ENCODE peak calls at places on chromosomes 3 and 15, in four cellular contexts. F is stomach, Q is T-cell, L is nephron progenitor cell. C is an unnamed sample.

GRCh38 chr15:89002281-89002761 is 85.9 kb upstream of the ABHD2 start:
- DNase-seq in L (no peak), F (no peak), Q (no peak), C (no peak)

GRCh38 chr15:91892417-91892816 is 38.9 kb downstream of the SLCO3A1 start:
- DNase-seq in F (no peak), L (no peak), Q (no peak), C (no peak)

GRCh38 chr3:193407688-193408087 is 29.1 kb upstream of the ATP13A5 start:
- DNase-seq in Q (no peak), F (no peak), L (no peak), C (no peak)

GRCh38 chr15:40282870-40283614 is at the start of gene ANKRD63:
- DNase-seq in F (no peak), L (peak; percentile 60), Q (peak; percentile 44), C (no peak)

GRCh38 chr3:83941990-83942710 is 1016.6 kb upstream of the CADM2 start:
- DNase-seq in F (no peak), L (no peak), Q (no peak), C (no peak)

GRCh38 chr3:73623996-73624362 is 762 bp downstream of the PDZRN3 start:
- DNase-seq in F (peak; percentile 40), L (peak; percentile 72), Q (no peak), C (peak; percentile 45)

GRCh38 chr3:128262457-128262856 is 109.2 kb downstream of the EEFSEC start:
- DNase-seq in Q (no peak), L (no peak), F (no peak), C (no peak)

GRCh38 chr3:5404718-5405117 is 217.2 kb downstream of the EDEM1 start:
- DNase-seq in L (no peak), Q (no peak), F (no peak), C (no peak)

GRCh38 chr3:55676643-55677042 is 189.5 kb upstream of the WNT5A start:
- DNase-seq in F (no peak), L (no peak), Q (no peak), C (no peak)

GRCh38 chr15:31079519-31079918 is 22.0 kb downstream of the TRPM1 start:
- DNase-seq in L (no peak), Q (no peak), F (no peak), C (no peak)

GRCh38 chr15:31197497-31198414 is 96.2 kb upstream of the TRPM1 start:
- DNase-seq in L (peak; percentile 47), F (peak; percentile 54), Q (peak; percentile 45), C (no peak)

GRCh38 chr3:126022741-126023359 is 53.9 kb downstream of the ROPN1B start:
- DNase-seq in Q (no peak), F (no peak), L (no peak), C (no peak)

GRCh38 chr15:25508369-25509002 is 69.7 kb upstream of the UBE3A start:
- DNase-seq in L (peak; percentile 16), Q (no peak), F (no peak), C (no peak)

GRCh38 chr3:19146685-19147650 is 1.3 kb upstream of the KCNH8 start:
- DNase-seq in F (peak; percentile 76), L (peak; percentile 90), Q (peak; percentile 48), C (peak; percentile 71)

GRCh38 chr15:42137461-42138261 is 18.8 kb downstream of the PLA2G4F start:
- DNase-seq in L (no peak), F (peak; percentile 25), Q (no peak), C (no peak)

GRCh38 chr3:129398803-129399144 is 29.7 kb downstream of the EFCAB12 start:
- DNase-seq in F (peak; percentile 26), Q (no peak), L (peak; percentile 25), C (peak; percentile 16)

GRCh38 chr3:11136871-11137626 is 17.2 kb upstream of the HRH1 start:
- DNase-seq in F (no peak), Q (no peak), L (no peak), C (no peak)

GRCh38 chr3:61855211-61855610 is 293.8 kb downstream of the PTPRG start:
- DNase-seq in F (no peak), L (no peak), Q (no peak), C (no peak)

GRCh38 chr3:138241061-138241460 is 54.0 kb downstream of the ARMC8 start:
- DNase-seq in L (no peak), F (no peak), Q (no peak), C (no peak)

GRCh38 chr3:65030847-65031463 is 343.2 kb upstream of the ADAMTS9 start:
- DNase-seq in L (no peak), Q (no peak), F (no peak), C (no peak)

GRCh38 chr3:149487598-149488197 is 13.2 kb downstream of the TM4SF4 start:
- DNase-seq in L (peak; percentile 46), Q (peak; percentile 4), F (no peak), C (no peak)

GRCh38 chr15:35874260-35874905 is 328.4 kb upstream of the DPH6 start:
- DNase-seq in L (no peak), Q (no peak), F (no peak), C (no peak)

GRCh38 chr3:106566277-106566676 is 697.5 kb upstream of the CBLB start:
- DNase-seq in Q (no peak), F (no peak), L (no peak), C (no peak)

GRCh38 chr15:82551646-82552247 is 11.5 kb upstream of the RPS17 start:
- DNase-seq in Q (no peak), F (no peak), L (no peak), C (no peak)

GRCh38 chr15:23574742-23575141 is 9.3 kb downstream of the MKRN3 start:
- DNase-seq in Q (no peak), F (no peak), L (no peak), C (no peak)

GRCh38 chr15:64749167-64749566 is 26.2 kb downstream of the RBPMS2 start:
- DNase-seq in L (no peak), Q (no peak), F (no peak), C (peak; percentile 25)

GRCh38 chr15:68725736-68726135 is 95.0 kb downstream of the ANP32A start:
- DNase-seq in L (no peak), Q (no peak), F (peak; percentile 32), C (peak; percentile 8)

GRCh38 chr3:33041909-33042308 is 55.0 kb downstream of the GLB1 start:
- DNase-seq in L (no peak), Q (no peak), F (no peak), C (no peak)

GRCh38 chr3:125480656-125481374 is 39.2 kb downstream of the SNX4 start:
- DNase-seq in L (no peak), F (no peak), Q (no peak), C (peak; percentile 58)

GRCh38 chr15:42024303-42024702 is 3.5 kb upstream of the PLA2G4E start:
- DNase-seq in F (no peak), L (no peak), Q (no peak), C (no peak)

C was measured in small intestine.